ENCODE peak calls at places on chromosomes 11 and 22, in six cellular contexts. Z is H1, I is ACHN, Y is HS-5, O is B cell, N is pons. D is an unnamed sample.

GRCh38 chr11:28696591-28696990 is 588.4 kb downstream of the METTL15 start:
- DNase-seq in Z (no peak), I (no peak), Y (no peak), O (no peak), N (no peak), D (no peak)

GRCh38 chr11:9575531-9576240 is 2.2 kb downstream of the WEE1 start:
- DNase-seq in Z (no peak), I (peak; percentile 5), Y (no peak), O (no peak), N (no peak), D (no peak)

GRCh38 chr11:104968856-104969776 is 742 bp upstream of the CASP4 start:
- DNase-seq in Z (peak; percentile 21), I (peak; percentile 44), Y (no peak), O (no peak), N (no peak), D (no peak)

GRCh38 chr11:35907648-35908431 is 36.0 kb upstream of the LDLRAD3 start:
- DNase-seq in Z (no peak), I (no peak), Y (no peak), O (no peak), N (no peak), D (no peak)

GRCh38 chr11:134949121-134949591 is 537.1 kb upstream of the B3GAT1 start:
- DNase-seq in Z (no peak), I (peak; percentile 13), Y (no peak), O (no peak), N (no peak), D (no peak)

GRCh38 chr11:76221365-76221764 is 15.1 kb upstream of the WNT11 start:
- DNase-seq in Z (no peak), I (no peak), Y (no peak), O (no peak), N (no peak), D (no peak)

GRCh38 chr11:83508804-83509203 is 222.6 kb upstream of the CCDC90B start:
- DNase-seq in Z (no peak), I (no peak), Y (no peak), O (no peak), N (no peak), D (no peak)

GRCh38 chr11:65181569-65182257 is at the start of gene CAPN1:
- DNase-seq in Z (no peak), I (peak; percentile 88), Y (peak; percentile 67), O (peak; percentile 72), N (peak; percentile 24), D (peak; percentile 84)

GRCh38 chr11:65225284-65226102 is 36.3 kb upstream of the POLA2 start:
- DNase-seq in Z (no peak), I (peak; percentile 60), Y (no peak), O (peak; percentile 69), N (peak; percentile 9), D (no peak)

GRCh38 chr22:41512421-41513194 is 31.7 kb downstream of the POLR3H start:
- DNase-seq in Z (no peak), I (peak; percentile 44), Y (no peak), O (no peak), N (no peak), D (peak; percentile 16)

GRCh38 chr22:42450862-42451261 is 18.7 kb upstream of the NFAM1 start:
- DNase-seq in Z (no peak), I (no peak), Y (no peak), O (no peak), N (no peak), D (no peak)

GRCh38 chr11:76680517-76681425 is 10.2 kb upstream of the LRRC32 start:
- DNase-seq in Z (peak; percentile 49), I (peak; percentile 58), Y (no peak), O (peak; percentile 82), N (peak; percentile 64), D (peak; percentile 53)

GRCh38 chr11:67031791-67032561 is 9.0 kb downstream of the SYT12 start:
- DNase-seq in Z (no peak), I (no peak), Y (no peak), O (no peak), N (no peak), D (no peak)

GRCh38 chr11:117834068-117834810 is 9.7 kb upstream of the FXYD2 start:
- DNase-seq in Z (no peak), I (no peak), Y (no peak), O (no peak), N (no peak), D (no peak)

GRCh38 chr11:70471254-70471653 is 72.9 kb downstream of the CTTN start:
- DNase-seq in Z (peak; percentile 41), I (no peak), Y (no peak), O (peak; percentile 31), N (no peak), D (no peak)

GRCh38 chr22:35648066-35649025 is at the start of gene APOL6:
- DNase-seq in Z (no peak), I (peak; percentile 76), Y (no peak), O (peak; percentile 66), N (peak; percentile 86), D (no peak)

GRCh38 chr22:39723899-39724351 is 153.4 kb downstream of the CACNA1I start:
- DNase-seq in Z (no peak), I (no peak), Y (peak; percentile 8), O (no peak), N (no peak), D (no peak)

GRCh38 chr22:23826510-23827350 is 12.1 kb downstream of the DERL3 start:
- DNase-seq in Z (no peak), I (no peak), Y (no peak), O (no peak), N (no peak), D (no peak)

GRCh38 chr11:130888790-130889189 is 27.5 kb downstream of the SNX19 start:
- DNase-seq in Z (no peak), I (no peak), Y (no peak), O (no peak), N (peak; percentile 78), D (no peak)

GRCh38 chr11:26286472-26287066 is 45.4 kb upstream of the ANO3 start:
- DNase-seq in Z (no peak), I (peak; percentile 1), Y (no peak), O (no peak), N (no peak), D (no peak)